ENCODE peak calls at places on chromosomes 7 and 10, in seven cellular contexts. D, G, W, T, U, L and B are unnamed samples.

GRCh38 chr10:24174014-24174413 is 34.9 kb upstream of the KIAA1217 start:
- DNase-seq in D (no peak), G (no peak), W (peak), T (no peak), U (no peak), L (no peak), B (no peak)

GRCh38 chr10:14389981-14390590 is 59.4 kb upstream of the FRMD4A start:
- DNase-seq in D (no peak), G (no peak), W (no peak), T (no peak), U (no peak), L (no peak), B (no peak)

GRCh38 chr7:159023216-159023615 is 121.5 kb downstream of the VIPR2 start:
- DNase-seq in D (no peak), G (no peak), W (no peak), T (peak), U (no peak), L (no peak), B (no peak)

GRCh38 chr7:45564485-45564884 is 9.7 kb upstream of the ADCY1 start:
- DNase-seq in D (no peak), G (no peak), W (no peak), T (no peak), U (no peak), L (no peak), B (no peak)

GRCh38 chr7:121557034-121557892 is 161.2 kb upstream of the FAM3C start:
- DNase-seq in D (no peak), G (no peak), W (peak), T (no peak), U (no peak), L (no peak), B (no peak)

GRCh38 chr10:97197030-97197500 is 11.3 kb upstream of the SLIT1 start:
- DNase-seq in D (no peak), G (no peak), W (no peak), T (peak), U (no peak), L (no peak), B (peak)

GRCh38 chr10:21668831-21669230 is 134.8 kb downstream of the MLLT10 start:
- DNase-seq in D (no peak), G (no peak), W (no peak), T (no peak), U (no peak), L (no peak), B (peak)

GRCh38 chr10:102285134-102285533 is 39.8 kb downstream of the GBF1 start:
- DNase-seq in D (no peak), G (no peak), W (no peak), T (no peak), U (no peak), L (no peak), B (no peak)

GRCh38 chr10:97333351-97333600 is 1.3 kb downstream of the FRAT2 start:
- DNase-seq in D (no peak), G (no peak), W (no peak), T (no peak), U (peak), L (no peak), B (peak)

GRCh38 chr10:17022399-17022798 is 107.2 kb downstream of the CUBN start:
- DNase-seq in D (no peak), G (no peak), W (no peak), T (no peak), U (no peak), L (no peak), B (no peak)

GRCh38 chr7:94912085-94912484 is 4.7 kb downstream of the PPP1R9A start:
- DNase-seq in D (no peak), G (no peak), W (no peak), T (no peak), U (no peak), L (no peak), B (no peak)

GRCh38 chr10:51683031-51683830 is 16.2 kb downstream of the CSTF2T start:
- DNase-seq in D (no peak), G (no peak), W (no peak), T (no peak), U (peak), L (no peak), B (peak)

GRCh38 chr10:11161910-11162309 is 144.2 kb downstream of the CELF2 start:
- DNase-seq in D (no peak), G (no peak), W (no peak), T (no peak), U (no peak), L (no peak), B (no peak)

GRCh38 chr10:60430017-60430416 is 40.3 kb upstream of the ANK3 start:
- DNase-seq in D (no peak), G (no peak), W (peak), T (no peak), U (peak), L (no peak), B (peak)

GRCh38 chr7:139095194-139095659 is 14.3 kb downstream of the ZC3HAV1 start:
- DNase-seq in D (no peak), G (peak), W (no peak), T (no peak), U (peak), L (no peak), B (no peak)

GRCh38 chr10:106454233-106454632 is 710.3 kb downstream of the SORCS1 start:
- DNase-seq in D (no peak), G (no peak), W (no peak), T (no peak), U (no peak), L (no peak), B (no peak)

GRCh38 chr10:98262571-98262970 is 5.4 kb downstream of the LOXL4 start:
- DNase-seq in D (no peak), G (no peak), W (peak), T (no peak), U (peak), L (no peak), B (peak)

GRCh38 chr10:86195521-86195920 is 171.1 kb downstream of the GRID1 start:
- DNase-seq in D (no peak), G (no peak), W (no peak), T (peak), U (no peak), L (peak), B (no peak)

GRCh38 chr7:87878208-87878735 is 2.0 kb downstream of the DBF4 start:
- DNase-seq in D (no peak), G (no peak), W (no peak), T (no peak), U (peak), L (no peak), B (no peak)

GRCh38 chr10:92181575-92181974 is 109.3 kb downstream of the CPEB3 start:
- DNase-seq in D (no peak), G (no peak), W (no peak), T (no peak), U (peak), L (no peak), B (peak)

GRCh38 chr10:27276581-27276980 is 36.0 kb upstream of the ACBD5 start:
- DNase-seq in D (no peak), G (no peak), W (no peak), T (no peak), U (no peak), L (no peak), B (no peak)

GRCh38 chr10:109386921-109387320 is 536.4 kb downstream of the XPNPEP1 start:
- DNase-seq in D (no peak), G (no peak), W (no peak), T (no peak), U (no peak), L (no peak), B (no peak)

GRCh38 chr7:66250711-66251110 is 45.6 kb downstream of the TPST1 start:
- DNase-seq in D (no peak), G (no peak), W (peak), T (no peak), U (peak), L (no peak), B (no peak)

GRCh38 chr10:14184841-14185500 is 145.8 kb downstream of the FRMD4A start:
- DNase-seq in D (no peak), G (no peak), W (no peak), T (no peak), U (peak), L (no peak), B (no peak)

GRCh38 chr10:35940067-35940989 is 298.2 kb upstream of the FZD8 start:
- DNase-seq in D (no peak), G (no peak), W (no peak), T (no peak), U (peak), L (peak), B (peak)

GRCh38 chr7:1706721-1707613 is 36.9 kb downstream of the ELFN1 start:
- DNase-seq in D (no peak), G (no peak), W (no peak), T (peak), U (no peak), L (no peak), B (no peak)

GRCh38 chr7:7851381-7851780 is 117.2 kb upstream of the GLCCI1 start:
- DNase-seq in D (no peak), G (no peak), W (peak), T (no peak), U (peak), L (no peak), B (no peak)

GRCh38 chr7:157125376-157126223 is 13.1 kb upstream of the UBE3C start:
- DNase-seq in D (no peak), G (no peak), W (no peak), T (no peak), U (no peak), L (no peak), B (no peak)

GRCh38 chr10:114408112-114408967 is 4.0 kb upstream of the AFAP1L2 start:
- DNase-seq in D (no peak), G (no peak), W (no peak), T (no peak), U (no peak), L (no peak), B (no peak)

GRCh38 chr7:108442039-108442568 is 14.1 kb downstream of the NRCAM start:
- DNase-seq in D (no peak), G (no peak), W (peak), T (no peak), U (no peak), L (peak), B (no peak)

GRCh38 chr7:99219985-99220384 is 12.1 kb upstream of the KPNA7 start:
- DNase-seq in D (no peak), G (no peak), W (no peak), T (peak), U (no peak), L (no peak), B (no peak)

GRCh38 chr7:102455596-102455995 is 9.1 kb downstream of the ALKBH4 start:
- DNase-seq in D (no peak), G (no peak), W (no peak), T (no peak), U (no peak), L (no peak), B (no peak)

GRCh38 chr10:3778708-3779108 is 6.3 kb downstream of the KLF6 start:
- DNase-seq in D (no peak), G (no peak), W (no peak), T (no peak), U (peak), L (no peak), B (no peak)

GRCh38 chr7:114678116-114678515 is 243.8 kb upstream of the MDFIC start:
- DNase-seq in D (no peak), G (no peak), W (no peak), T (no peak), U (no peak), L (no peak), B (no peak)

GRCh38 chr10:17805921-17806577 is 3.1 kb upstream of the MRC1 start:
- DNase-seq in D (no peak), G (no peak), W (peak), T (no peak), U (no peak), L (no peak), B (no peak)

GRCh38 chr10:124650820-124651401 is 93.3 kb downstream of the FAM53B start:
- DNase-seq in D (no peak), G (peak), W (no peak), T (no peak), U (no peak), L (no peak), B (no peak)

GRCh38 chr10:2137549-2138174 is 400.3 kb upstream of the ADARB2 start:
- DNase-seq in D (no peak), G (no peak), W (peak), T (no peak), U (no peak), L (peak), B (no peak)

GRCh38 chr10:49601857-49602256 is 8.3 kb upstream of the SLC18A3 start:
- DNase-seq in D (no peak), G (no peak), W (peak), T (peak), U (peak), L (no peak), B (no peak)

GRCh38 chr7:155513543-155514285 is 32.6 kb downstream of the CNPY1 start:
- DNase-seq in D (no peak), G (no peak), W (no peak), T (no peak), U (no peak), L (no peak), B (no peak)